ENCODE peak calls at places on chromosomes 13 and 19, in four cellular contexts. M, Z, W and Q are unnamed samples.

GRCh38 chr19:35851213-35852028 is 883 bp downstream of the NPHS1 start:
- DNase-seq in M (no peak), Z (no peak), W (no peak), Q (peak; percentile 63)

GRCh38 chr19:24053601-24054000 is 33.4 kb upstream of the ZNF254 start:
- DNase-seq in M (peak; percentile 58), Z (no peak), W (no peak), Q (no peak)

GRCh38 chr19:20102097-20102496 is 24.3 kb downstream of the ZNF90 start:
- DNase-seq in M (no peak), Z (no peak), W (no peak), Q (no peak)

GRCh38 chr13:30734434-30734833 is 909 bp upstream of the ALOX5AP start:
- DNase-seq in M (peak; percentile 45), Z (no peak), W (no peak), Q (no peak)

GRCh38 chr19:575527-576506 is 3.4 kb downstream of the BSG start:
- DNase-seq in M (peak; percentile 86), Z (peak; percentile 34), W (peak; percentile 88), Q (no peak)

GRCh38 chr19:53980553-53981407 is 10.7 kb upstream of the CACNG6 start:
- DNase-seq in M (peak; percentile 79), Z (no peak), W (no peak), Q (no peak)

GRCh38 chr19:16320987-16321386 is 3.6 kb upstream of the KLF2 start:
- DNase-seq in M (no peak), Z (no peak), W (no peak), Q (no peak)

GRCh38 chr19:7670150-7670784 is 1.4 kb downstream of the RETN start:
- DNase-seq in M (no peak), Z (no peak), W (peak; percentile 56), Q (no peak)

GRCh38 chr19:32624410-32624809 is 43.4 kb downstream of the PDCD5 start:
- DNase-seq in M (peak; percentile 3), Z (no peak), W (no peak), Q (no peak)

GRCh38 chr13:93080587-93080986 is 146.0 kb upstream of the GPC6 start:
- DNase-seq in M (peak; percentile 39), Z (no peak), W (no peak), Q (no peak)

GRCh38 chr13:21637296-21637695 is 33.3 kb upstream of the MICU2 start:
- DNase-seq in M (peak; percentile 99), Z (peak; percentile 82), W (no peak), Q (no peak)

GRCh38 chr19:47895165-47895782 is 9.2 kb upstream of the SULT2A1 start:
- DNase-seq in M (no peak), Z (no peak), W (no peak), Q (no peak)

GRCh38 chr19:2307518-2308012 is 389 bp downstream of the LINGO3 start:
- DNase-seq in M (no peak), Z (no peak), W (no peak), Q (no peak)

GRCh38 chr13:108225440-108225839 is 7.2 kb downstream of the ABHD13 start:
- DNase-seq in M (no peak), Z (no peak), W (no peak), Q (no peak)

GRCh38 chr19:48629599-48630288 is 7.4 kb downstream of the DBP start:
- DNase-seq in M (no peak), Z (peak; percentile 91), W (peak; percentile 69), Q (peak; percentile 55)

GRCh38 chr19:33472696-33473624 is 48.6 kb downstream of the PEPD start:
- DNase-seq in M (peak; percentile 81), Z (no peak), W (no peak), Q (no peak)

GRCh38 chr19:53971608-53972007 is 8.9 kb downstream of the CACNG8 start:
- DNase-seq in M (no peak), Z (no peak), W (no peak), Q (no peak)

GRCh38 chr13:22961835-22962537 is 218.8 kb upstream of the SGCG start:
- DNase-seq in M (no peak), Z (no peak), W (no peak), Q (no peak)

GRCh38 chr13:108083056-108083455 is 132.3 kb downstream of the LIG4 start:
- DNase-seq in M (peak; percentile 16), Z (no peak), W (no peak), Q (no peak)

GRCh38 chr19:41218615-41219507 is at the start of gene AXL:
- DNase-seq in M (peak; percentile 92), Z (peak; percentile 67), W (peak; percentile 89), Q (peak; percentile 43)

GRCh38 chr19:49151339-49152217 is 3.6 kb downstream of the HRC start:
- DNase-seq in M (peak; percentile 90), Z (peak; percentile 99), W (peak; percentile 71), Q (peak; percentile 99)

GRCh38 chr19:2157452-2157851 is 6.1 kb upstream of the AP3D1 start:
- DNase-seq in M (no peak), Z (no peak), W (no peak), Q (no peak)

GRCh38 chr13:113023217-113023597 is 54.2 kb downstream of the MCF2L start:
- DNase-seq in M (no peak), Z (no peak), W (no peak), Q (no peak)

GRCh38 chr13:69458013-69458412 is 649.6 kb upstream of the ATXN8OS start:
- DNase-seq in M (no peak), Z (no peak), W (no peak), Q (no peak)

GRCh38 chr19:54430306-54431254 is 15.3 kb downstream of the TTYH1 start:
- DNase-seq in M (peak; percentile 34), Z (peak; percentile 71), W (peak; percentile 56), Q (peak; percentile 77)

GRCh38 chr13:113639661-113640262 is 18.2 kb downstream of the ATP4B start:
- DNase-seq in M (no peak), Z (peak; percentile 19), W (no peak), Q (peak; percentile 28)

GRCh38 chr13:107202371-107203023 is 634.6 kb upstream of the ARGLU1 start:
- DNase-seq in M (peak; percentile 79), Z (no peak), W (no peak), Q (no peak)

GRCh38 chr19:38693380-38694223 is 46.2 kb downstream of the ACTN4 start:
- DNase-seq in M (peak; percentile 59), Z (no peak), W (no peak), Q (peak; percentile 76)

GRCh38 chr13:74287672-74288169 is 153.5 kb upstream of the KLF12 start:
- DNase-seq in M (peak; percentile 30), Z (peak; percentile 69), W (peak; percentile 85), Q (peak; percentile 64)

GRCh38 chr19:11125994-11126685 is 29.4 kb downstream of the SPC24 start:
- DNase-seq in M (peak; percentile 88), Z (peak; percentile 82), W (peak; percentile 87), Q (peak; percentile 81)

GRCh38 chr19:3821857-3822364 is 35.7 kb upstream of the MATK start:
- DNase-seq in M (peak; percentile 8), Z (peak; percentile 87), W (peak; percentile 84), Q (peak; percentile 70)

GRCh38 chr19:57935731-57936130 is 529 bp upstream of the ZNF418 start:
- DNase-seq in M (no peak), Z (no peak), W (no peak), Q (no peak)

GRCh38 chr19:42683917-42684513 is 56.3 kb downstream of the PSG3 start:
- DNase-seq in M (peak; percentile 51), Z (no peak), W (no peak), Q (no peak)

GRCh38 chr19:27580906-27581305 is 1632.0 kb downstream of the UQCRFS1 start:
- DNase-seq in M (no peak), Z (no peak), W (no peak), Q (no peak)

GRCh38 chr19:16458391-16459128 is 13.2 kb downstream of the EPS15L1 start:
- DNase-seq in M (no peak), Z (no peak), W (no peak), Q (no peak)